ENCODE peak calls at places on chromosomes 16 and 17, in seven cellular contexts. One of them, this sample, is unnamed.

GRCh38 chr17:81821603-81822311 is 11.3 kb downstream of the MCRIP1 start:
- DNase-seq in Peyer's patch: peak
- DNase-seq in HTR-8/SVneo: peak
- DNase-seq in activated CD4-positive, CD25-positive, alpha-beta regulatory T cell treated with anti-CD3 and anti-CD28 coated beads, Interleukin-2, amount 50 U/mL, for 16 hours: no peak
- DNase-seq in stimulated activated naive CD8-positive, alpha-beta T cell treated with anti-CD3 and anti-CD28 coated beads, Interleukin-15, amount 100 ng/mL, for 72 hours: no peak
- DNase-seq in NCI-H2029: peak
- DNase-seq in stimulated activated CD8-positive, alpha-beta memory T cell treated with anti-CD3 and anti-CD28 coated beads, Interleukin-7, amount 100 ng/mL, for 4 hours: no peak
- DNase-seq in this sample: peak

GRCh38 chr17:10033449-10033848 is 128.4 kb upstream of the RCVRN start:
- DNase-seq in stimulated activated naive CD8-positive, alpha-beta T cell treated with anti-CD3 and anti-CD28 coated beads, Interleukin-15, amount 100 ng/mL, for 72 hours: no peak
- DNase-seq in activated CD4-positive, CD25-positive, alpha-beta regulatory T cell treated with anti-CD3 and anti-CD28 coated beads, Interleukin-2, amount 50 U/mL, for 16 hours: no peak
- DNase-seq in NCI-H2029: no peak
- DNase-seq in Peyer's patch: no peak
- DNase-seq in HTR-8/SVneo: no peak
- DNase-seq in stimulated activated CD8-positive, alpha-beta memory T cell treated with anti-CD3 and anti-CD28 coated beads, Interleukin-7, amount 100 ng/mL, for 4 hours: no peak
- DNase-seq in this sample: no peak

GRCh38 chr17:50129303-50129945 is 536 bp downstream of the SAMD14 start:
- DNase-seq in stimulated activated naive CD8-positive, alpha-beta T cell treated with anti-CD3 and anti-CD28 coated beads, Interleukin-15, amount 100 ng/mL, for 72 hours: no peak
- DNase-seq in HTR-8/SVneo: no peak
- DNase-seq in Peyer's patch: no peak
- DNase-seq in activated CD4-positive, CD25-positive, alpha-beta regulatory T cell treated with anti-CD3 and anti-CD28 coated beads, Interleukin-2, amount 50 U/mL, for 16 hours: no peak
- DNase-seq in NCI-H2029: no peak
- DNase-seq in stimulated activated CD8-positive, alpha-beta memory T cell treated with anti-CD3 and anti-CD28 coated beads, Interleukin-7, amount 100 ng/mL, for 4 hours: no peak
- DNase-seq in this sample: no peak

GRCh38 chr16:15770512-15770911 is 86.3 kb downstream of the MYH11 start:
- DNase-seq in activated CD4-positive, CD25-positive, alpha-beta regulatory T cell treated with anti-CD3 and anti-CD28 coated beads, Interleukin-2, amount 50 U/mL, for 16 hours: no peak
- DNase-seq in NCI-H2029: no peak
- DNase-seq in HTR-8/SVneo: no peak
- DNase-seq in stimulated activated naive CD8-positive, alpha-beta T cell treated with anti-CD3 and anti-CD28 coated beads, Interleukin-15, amount 100 ng/mL, for 72 hours: no peak
- DNase-seq in Peyer's patch: no peak
- DNase-seq in stimulated activated CD8-positive, alpha-beta memory T cell treated with anti-CD3 and anti-CD28 coated beads, Interleukin-7, amount 100 ng/mL, for 4 hours: no peak
- DNase-seq in this sample: no peak

GRCh38 chr16:67389911-67390815 is 3.1 kb downstream of the TPPP3 start:
- DNase-seq in HTR-8/SVneo: no peak
- DNase-seq in activated CD4-positive, CD25-positive, alpha-beta regulatory T cell treated with anti-CD3 and anti-CD28 coated beads, Interleukin-2, amount 50 U/mL, for 16 hours: no peak
- DNase-seq in NCI-H2029: no peak
- DNase-seq in stimulated activated naive CD8-positive, alpha-beta T cell treated with anti-CD3 and anti-CD28 coated beads, Interleukin-15, amount 100 ng/mL, for 72 hours: no peak
- DNase-seq in stimulated activated CD8-positive, alpha-beta memory T cell treated with anti-CD3 and anti-CD28 coated beads, Interleukin-7, amount 100 ng/mL, for 4 hours: no peak
- DNase-seq in Peyer's patch: peak
- DNase-seq in this sample: no peak

GRCh38 chr16:57536306-57537193 is at the start of gene CCDC102A:
- DNase-seq in activated CD4-positive, CD25-positive, alpha-beta regulatory T cell treated with anti-CD3 and anti-CD28 coated beads, Interleukin-2, amount 50 U/mL, for 16 hours: no peak
- DNase-seq in stimulated activated CD8-positive, alpha-beta memory T cell treated with anti-CD3 and anti-CD28 coated beads, Interleukin-7, amount 100 ng/mL, for 4 hours: no peak
- DNase-seq in Peyer's patch: no peak
- DNase-seq in HTR-8/SVneo: peak
- DNase-seq in NCI-H2029: no peak
- DNase-seq in stimulated activated naive CD8-positive, alpha-beta T cell treated with anti-CD3 and anti-CD28 coated beads, Interleukin-15, amount 100 ng/mL, for 72 hours: peak
- DNase-seq in this sample: no peak

GRCh38 chr17:79370594-79370993 is 240.3 kb downstream of the RBFOX3 start:
- DNase-seq in activated CD4-positive, CD25-positive, alpha-beta regulatory T cell treated with anti-CD3 and anti-CD28 coated beads, Interleukin-2, amount 50 U/mL, for 16 hours: no peak
- DNase-seq in stimulated activated naive CD8-positive, alpha-beta T cell treated with anti-CD3 and anti-CD28 coated beads, Interleukin-15, amount 100 ng/mL, for 72 hours: no peak
- DNase-seq in NCI-H2029: no peak
- DNase-seq in stimulated activated CD8-positive, alpha-beta memory T cell treated with anti-CD3 and anti-CD28 coated beads, Interleukin-7, amount 100 ng/mL, for 4 hours: no peak
- DNase-seq in Peyer's patch: no peak
- DNase-seq in HTR-8/SVneo: no peak
- DNase-seq in this sample: no peak

GRCh38 chr16:27588052-27588451 is 38.1 kb downstream of the KATNIP start:
- DNase-seq in Peyer's patch: no peak
- DNase-seq in stimulated activated naive CD8-positive, alpha-beta T cell treated with anti-CD3 and anti-CD28 coated beads, Interleukin-15, amount 100 ng/mL, for 72 hours: no peak
- DNase-seq in HTR-8/SVneo: no peak
- DNase-seq in activated CD4-positive, CD25-positive, alpha-beta regulatory T cell treated with anti-CD3 and anti-CD28 coated beads, Interleukin-2, amount 50 U/mL, for 16 hours: no peak
- DNase-seq in stimulated activated CD8-positive, alpha-beta memory T cell treated with anti-CD3 and anti-CD28 coated beads, Interleukin-7, amount 100 ng/mL, for 4 hours: no peak
- DNase-seq in NCI-H2029: no peak
- DNase-seq in this sample: no peak

GRCh38 chr17:41065829-41066624 is at the start of gene KRTAP2-4:
- DNase-seq in stimulated activated naive CD8-positive, alpha-beta T cell treated with anti-CD3 and anti-CD28 coated beads, Interleukin-15, amount 100 ng/mL, for 72 hours: no peak
- DNase-seq in Peyer's patch: no peak
- DNase-seq in HTR-8/SVneo: no peak
- DNase-seq in stimulated activated CD8-positive, alpha-beta memory T cell treated with anti-CD3 and anti-CD28 coated beads, Interleukin-7, amount 100 ng/mL, for 4 hours: no peak
- DNase-seq in NCI-H2029: no peak
- DNase-seq in activated CD4-positive, CD25-positive, alpha-beta regulatory T cell treated with anti-CD3 and anti-CD28 coated beads, Interleukin-2, amount 50 U/mL, for 16 hours: no peak
- DNase-seq in this sample: no peak

GRCh38 chr17:5902671-5903070 is 167.5 kb upstream of the WSCD1 start:
- DNase-seq in activated CD4-positive, CD25-positive, alpha-beta regulatory T cell treated with anti-CD3 and anti-CD28 coated beads, Interleukin-2, amount 50 U/mL, for 16 hours: no peak
- DNase-seq in NCI-H2029: no peak
- DNase-seq in stimulated activated naive CD8-positive, alpha-beta T cell treated with anti-CD3 and anti-CD28 coated beads, Interleukin-15, amount 100 ng/mL, for 72 hours: no peak
- DNase-seq in Peyer's patch: no peak
- DNase-seq in HTR-8/SVneo: no peak
- DNase-seq in stimulated activated CD8-positive, alpha-beta memory T cell treated with anti-CD3 and anti-CD28 coated beads, Interleukin-7, amount 100 ng/mL, for 4 hours: no peak
- DNase-seq in this sample: no peak

GRCh38 chr17:69757794-69758430 is 317.1 kb upstream of the KCNJ16 start:
- DNase-seq in activated CD4-positive, CD25-positive, alpha-beta regulatory T cell treated with anti-CD3 and anti-CD28 coated beads, Interleukin-2, amount 50 U/mL, for 16 hours: no peak
- DNase-seq in HTR-8/SVneo: no peak
- DNase-seq in stimulated activated CD8-positive, alpha-beta memory T cell treated with anti-CD3 and anti-CD28 coated beads, Interleukin-7, amount 100 ng/mL, for 4 hours: no peak
- DNase-seq in stimulated activated naive CD8-positive, alpha-beta T cell treated with anti-CD3 and anti-CD28 coated beads, Interleukin-15, amount 100 ng/mL, for 72 hours: no peak
- DNase-seq in Peyer's patch: no peak
- DNase-seq in NCI-H2029: no peak
- DNase-seq in this sample: no peak

This sample was measured in transverse colon.